ENCODE peak calls at places on chromosomes 7 and 10, in five cellular contexts. One of them, this sample, is unnamed.

GRCh38 chr7:158811461-158811860 is 17.8 kb downstream of the ESYT2 start:
- DNase-seq in mesendoderm: peak; percentile 26
- DNase-seq in neuronal stem cell: no peak
- DNase-seq in mesenchymal stem cell: peak; percentile 85
- DNase-seq in IMR-90: peak; percentile 63
- DNase-seq in this sample: no peak

GRCh38 chr10:18104223-18104872 is 35.9 kb upstream of the CACNB2 start:
- DNase-seq in mesendoderm: peak; percentile 45
- DNase-seq in neuronal stem cell: peak; percentile 41
- DNase-seq in mesenchymal stem cell: peak; percentile 41
- DNase-seq in IMR-90: peak; percentile 43
- DNase-seq in this sample: peak; percentile 36

GRCh38 chr7:132904209-132904608 is 177.7 kb downstream of the CHCHD3 start:
- DNase-seq in mesendoderm: no peak
- DNase-seq in neuronal stem cell: no peak
- DNase-seq in mesenchymal stem cell: no peak
- DNase-seq in IMR-90: no peak
- DNase-seq in this sample: no peak

GRCh38 chr10:97494863-97495506 is 3.2 kb downstream of the MMS19 start:
- DNase-seq in mesendoderm: peak; percentile 70
- DNase-seq in neuronal stem cell: no peak
- DNase-seq in mesenchymal stem cell: peak; percentile 59
- DNase-seq in IMR-90: peak; percentile 49
- DNase-seq in this sample: peak; percentile 71

GRCh38 chr7:134089446-134089845 is 37.7 kb upstream of the LRGUK start:
- DNase-seq in mesendoderm: peak; percentile 63
- DNase-seq in neuronal stem cell: peak; percentile 21
- DNase-seq in mesenchymal stem cell: no peak
- DNase-seq in IMR-90: no peak
- DNase-seq in this sample: no peak

GRCh38 chr7:2086229-2086628 is 146.5 kb downstream of the MAD1L1 start:
- DNase-seq in mesendoderm: no peak
- DNase-seq in neuronal stem cell: no peak
- DNase-seq in mesenchymal stem cell: no peak
- DNase-seq in IMR-90: no peak
- DNase-seq in this sample: no peak

GRCh38 chr10:86964061-86964846 is 4.0 kb upstream of the ADIRF start:
- DNase-seq in mesendoderm: no peak
- DNase-seq in neuronal stem cell: no peak
- DNase-seq in mesenchymal stem cell: no peak
- DNase-seq in IMR-90: no peak
- DNase-seq in this sample: no peak

GRCh38 chr7:155298288-155298833 is 683 bp downstream of the INSIG1 start:
- DNase-seq in mesendoderm: peak; percentile 36
- DNase-seq in neuronal stem cell: no peak
- DNase-seq in mesenchymal stem cell: no peak
- DNase-seq in IMR-90: no peak
- DNase-seq in this sample: no peak

GRCh38 chr7:153886121-153886505 is 166.1 kb upstream of the DPP6 start:
- DNase-seq in mesendoderm: no peak
- DNase-seq in neuronal stem cell: peak; percentile 20
- DNase-seq in mesenchymal stem cell: no peak
- DNase-seq in IMR-90: no peak
- DNase-seq in this sample: peak; percentile 87

GRCh38 chr7:112484671-112485097 is 3.9 kb downstream of the LSMEM1 start:
- DNase-seq in mesendoderm: peak; percentile 71
- DNase-seq in neuronal stem cell: no peak
- DNase-seq in mesenchymal stem cell: peak; percentile 98
- DNase-seq in IMR-90: peak; percentile 93
- DNase-seq in this sample: no peak

GRCh38 chr7:70619130-70619529 is 512.8 kb upstream of the GALNT17 start:
- DNase-seq in mesendoderm: peak; percentile 76
- DNase-seq in neuronal stem cell: no peak
- DNase-seq in mesenchymal stem cell: no peak
- DNase-seq in IMR-90: no peak
- DNase-seq in this sample: no peak

GRCh38 chr7:87413951-87414381 is 61.5 kb downstream of the ABCB4 start:
- DNase-seq in mesendoderm: no peak
- DNase-seq in neuronal stem cell: peak; percentile 60
- DNase-seq in mesenchymal stem cell: peak; percentile 39
- DNase-seq in IMR-90: peak; percentile 84
- DNase-seq in this sample: no peak

GRCh38 chr10:76114556-76114955 is 683.1 kb downstream of the LRMDA start:
- DNase-seq in mesendoderm: no peak
- DNase-seq in neuronal stem cell: no peak
- DNase-seq in mesenchymal stem cell: no peak
- DNase-seq in IMR-90: no peak
- DNase-seq in this sample: no peak

GRCh38 chr10:76115471-76116155 is 684.2 kb downstream of the LRMDA start:
- DNase-seq in mesendoderm: no peak
- DNase-seq in neuronal stem cell: no peak
- DNase-seq in mesenchymal stem cell: no peak
- DNase-seq in IMR-90: no peak
- DNase-seq in this sample: no peak

GRCh38 chr10:76113952-76114351 is 682.5 kb downstream of the LRMDA start:
- DNase-seq in mesendoderm: peak; percentile 57
- DNase-seq in neuronal stem cell: peak; percentile 32
- DNase-seq in mesenchymal stem cell: peak; percentile 15
- DNase-seq in IMR-90: no peak
- DNase-seq in this sample: no peak

GRCh38 chr10:76116523-76116922 is 685.1 kb downstream of the LRMDA start:
- DNase-seq in mesendoderm: no peak
- DNase-seq in neuronal stem cell: no peak
- DNase-seq in mesenchymal stem cell: no peak
- DNase-seq in IMR-90: no peak
- DNase-seq in this sample: no peak

GRCh38 chr10:76115131-76115470 is 683.7 kb downstream of the LRMDA start:
- DNase-seq in mesendoderm: no peak
- DNase-seq in neuronal stem cell: no peak
- DNase-seq in mesenchymal stem cell: no peak
- DNase-seq in IMR-90: no peak
- DNase-seq in this sample: no peak
- H2BK5ac ChIP-seq in mesendoderm: no peak overlapping the region
- H2BK5ac ChIP-seq in neuronal stem cell: no peak overlapping the region
- H2BK5ac ChIP-seq in mesenchymal stem cell: no peak overlapping the region
- H2BK5ac ChIP-seq in IMR-90: no peak overlapping the region
- H2BK5ac ChIP-seq in this sample: no peak overlapping the region

DNA sequence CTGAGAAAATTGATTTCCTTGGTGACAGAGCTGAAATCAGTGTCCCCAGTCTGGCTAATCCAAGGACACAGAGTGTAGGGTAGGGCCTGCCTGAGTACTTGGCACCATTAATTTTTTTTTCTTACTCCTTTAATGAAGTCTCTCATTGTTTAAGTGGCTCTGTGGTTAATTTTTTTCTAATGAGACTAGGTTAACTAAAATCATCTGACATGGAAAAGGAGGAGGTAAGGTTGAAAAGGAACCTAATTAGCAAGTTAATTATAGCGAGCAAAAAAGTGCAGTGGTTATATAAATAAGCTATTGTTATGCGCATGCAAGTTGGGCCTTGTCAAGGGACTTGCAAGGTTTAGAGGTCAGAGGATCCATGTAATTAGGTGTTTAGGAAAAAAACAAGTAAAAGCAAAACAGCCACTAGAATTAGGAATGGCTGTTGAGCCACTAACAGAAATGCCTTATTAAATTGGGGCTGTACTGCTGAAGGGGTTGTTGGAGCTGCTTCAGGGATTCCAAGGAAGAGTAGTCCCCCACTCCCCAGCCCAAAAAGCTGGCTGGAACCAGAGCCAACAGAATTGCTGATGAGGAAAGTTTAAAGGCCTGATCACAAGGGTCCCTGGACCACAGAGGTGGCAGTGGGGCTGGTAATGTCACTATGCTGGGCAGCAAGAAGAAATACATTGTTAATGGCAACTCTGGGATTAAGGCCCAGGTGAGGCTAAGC is 58.9 kb upstream of the STRIP2 start:
- DNase-seq in mesendoderm: no peak
- DNase-seq in neuronal stem cell: no peak
- DNase-seq in mesenchymal stem cell: no peak
- DNase-seq in IMR-90: no peak
- DNase-seq in this sample: peak; percentile 33
- H2BK5ac ChIP-seq in mesendoderm: no peak overlapping the region
- H2BK5ac ChIP-seq in neuronal stem cell: no peak overlapping the region
- H2BK5ac ChIP-seq in mesenchymal stem cell: no peak overlapping the region
- H2BK5ac ChIP-seq in IMR-90: no peak overlapping the region
- H2BK5ac ChIP-seq in this sample: no peak overlapping the region

GRCh38 chr7:142942746-142943145 is 3.5 kb downstream of the LLCFC1 start:
- DNase-seq in mesendoderm: no peak
- DNase-seq in neuronal stem cell: no peak
- DNase-seq in mesenchymal stem cell: no peak
- DNase-seq in IMR-90: no peak
- DNase-seq in this sample: no peak

GRCh38 chr7:142945001-142945400 is 5.7 kb downstream of the LLCFC1 start:
- DNase-seq in mesendoderm: no peak
- DNase-seq in neuronal stem cell: no peak
- DNase-seq in mesenchymal stem cell: no peak
- DNase-seq in IMR-90: no peak
- DNase-seq in this sample: no peak

GRCh38 chr7:142941541-142941940 is 2.3 kb downstream of the LLCFC1 start:
- DNase-seq in mesendoderm: no peak
- DNase-seq in neuronal stem cell: no peak
- DNase-seq in mesenchymal stem cell: no peak
- DNase-seq in IMR-90: no peak
- DNase-seq in this sample: no peak

GRCh38 chr7:142940968-142941535 is 1.8 kb downstream of the LLCFC1 start:
- DNase-seq in mesendoderm: no peak
- DNase-seq in neuronal stem cell: no peak
- DNase-seq in mesenchymal stem cell: no peak
- DNase-seq in IMR-90: no peak
- DNase-seq in this sample: no peak

DNA sequence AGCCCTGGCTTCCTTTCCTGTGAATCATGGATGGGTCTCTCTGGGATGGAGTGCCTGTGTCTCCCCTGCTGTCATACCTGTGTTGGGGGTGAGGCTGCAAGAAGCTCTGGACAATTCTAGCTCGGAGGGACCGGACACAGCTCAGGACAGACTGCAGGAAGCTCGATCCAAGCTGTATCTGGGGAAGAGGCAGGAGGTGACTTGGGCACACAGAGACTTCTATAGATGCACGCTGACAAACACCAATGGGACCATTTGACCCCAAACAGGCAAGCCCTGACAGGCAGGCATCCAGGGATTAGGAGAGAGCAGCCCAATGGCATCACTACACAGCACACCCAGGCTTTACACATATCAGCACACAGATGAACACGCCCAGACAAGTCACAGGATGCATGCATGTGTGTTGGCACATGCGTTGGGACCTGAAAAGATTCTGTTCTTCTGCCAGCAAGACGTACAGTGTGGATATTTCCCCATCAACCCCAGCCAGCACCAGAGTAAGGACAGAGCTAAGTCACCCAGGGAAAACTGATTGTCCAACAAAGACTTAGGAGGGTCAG is 4.5 kb downstream of the LLCFC1 start:
- DNase-seq in mesendoderm: no peak
- DNase-seq in neuronal stem cell: no peak
- DNase-seq in mesenchymal stem cell: no peak
- DNase-seq in IMR-90: no peak
- DNase-seq in this sample: no peak
- H2BK5ac ChIP-seq in mesendoderm: no peak overlapping the region
- H2BK5ac ChIP-seq in neuronal stem cell: no peak overlapping the region
- H2BK5ac ChIP-seq in mesenchymal stem cell: no peak overlapping the region
- H2BK5ac ChIP-seq in IMR-90: no peak overlapping the region
- H2BK5ac ChIP-seq in this sample: no peak overlapping the region

DNA sequence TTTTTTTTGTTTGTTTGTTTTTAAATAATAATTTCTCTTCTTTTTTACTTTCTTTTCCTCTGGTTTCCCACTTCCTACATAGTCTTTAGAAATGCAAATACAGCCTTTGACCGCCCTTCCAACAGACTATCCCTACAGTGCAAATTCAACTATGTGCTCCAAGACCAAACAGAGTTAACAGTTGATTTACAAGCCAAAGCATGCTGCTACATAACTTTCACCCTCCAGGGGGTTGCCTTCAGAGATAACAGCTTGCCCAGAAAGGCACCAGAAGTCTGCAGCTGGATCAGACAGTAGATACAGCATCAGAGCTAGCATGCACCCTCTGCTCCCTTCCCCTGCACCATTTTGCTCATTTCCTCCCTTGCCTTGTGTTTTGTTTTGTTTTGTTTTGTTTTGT is 539.0 kb downstream of the ZWINT start:
- DNase-seq in mesendoderm: peak; percentile 79
- DNase-seq in neuronal stem cell: no peak
- DNase-seq in mesenchymal stem cell: no peak
- DNase-seq in IMR-90: no peak
- DNase-seq in this sample: peak; percentile 60
- H2BK5ac ChIP-seq in mesendoderm: no peak overlapping the region
- H2BK5ac ChIP-seq in neuronal stem cell: no peak overlapping the region
- H2BK5ac ChIP-seq in mesenchymal stem cell: no peak overlapping the region
- H2BK5ac ChIP-seq in IMR-90: no peak overlapping the region
- H2BK5ac ChIP-seq in this sample: no peak overlapping the region

DNA sequence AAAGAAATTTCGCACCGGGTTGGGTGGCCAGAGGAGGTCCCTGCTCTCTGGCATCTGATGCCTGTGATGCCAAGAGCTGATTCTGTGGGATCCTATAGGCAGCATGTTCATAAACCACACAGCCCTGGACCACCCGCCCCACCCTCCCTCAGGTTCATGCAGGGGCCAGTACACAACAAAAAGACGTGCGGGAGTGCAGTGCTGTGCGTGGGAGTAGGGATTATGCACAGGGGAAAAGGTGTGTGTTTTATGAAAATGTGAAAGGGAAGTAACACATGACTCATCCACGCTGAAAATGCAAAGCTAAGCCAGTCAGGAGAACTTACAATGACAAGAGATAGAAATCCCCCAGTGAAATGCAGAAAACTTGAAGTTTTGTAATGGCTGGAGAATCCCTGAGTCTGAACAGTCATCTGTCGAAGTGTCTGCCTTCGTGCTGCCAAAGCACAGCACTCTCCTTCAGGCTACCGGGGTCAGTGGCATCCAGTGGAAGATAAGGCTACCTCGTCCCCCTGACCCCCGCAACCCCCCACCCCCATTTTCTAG is 1.1 kb downstream of the KIAA1217 start:
- DNase-seq in mesendoderm: peak; percentile 39
- DNase-seq in neuronal stem cell: no peak
- DNase-seq in mesenchymal stem cell: peak; percentile 52
- DNase-seq in IMR-90: peak; percentile 71
- DNase-seq in this sample: no peak
- H2BK5ac ChIP-seq in mesendoderm: no peak overlapping the region
- H2BK5ac ChIP-seq in neuronal stem cell: no peak overlapping the region
- H2BK5ac ChIP-seq in mesenchymal stem cell: no peak overlapping the region
- H2BK5ac ChIP-seq in IMR-90: no peak overlapping the region
- H2BK5ac ChIP-seq in this sample: no peak overlapping the region

GRCh38 chr7:151687523-151688235 is 168.0 kb upstream of the RHEB start:
- DNase-seq in mesendoderm: peak; percentile 99
- DNase-seq in neuronal stem cell: peak; percentile 39
- DNase-seq in mesenchymal stem cell: peak; percentile 95
- DNase-seq in IMR-90: peak; percentile 96
- DNase-seq in this sample: peak; percentile 88
- H2BK5ac ChIP-seq in mesendoderm: peak overlapping the region; percentile 92
- H2BK5ac ChIP-seq in neuronal stem cell: no peak overlapping the region
- H2BK5ac ChIP-seq in mesenchymal stem cell: peak overlapping the region; percentile 92
- H2BK5ac ChIP-seq in IMR-90: peak overlapping the region; percentile 98
- H2BK5ac ChIP-seq in this sample: no peak overlapping the region

DNA sequence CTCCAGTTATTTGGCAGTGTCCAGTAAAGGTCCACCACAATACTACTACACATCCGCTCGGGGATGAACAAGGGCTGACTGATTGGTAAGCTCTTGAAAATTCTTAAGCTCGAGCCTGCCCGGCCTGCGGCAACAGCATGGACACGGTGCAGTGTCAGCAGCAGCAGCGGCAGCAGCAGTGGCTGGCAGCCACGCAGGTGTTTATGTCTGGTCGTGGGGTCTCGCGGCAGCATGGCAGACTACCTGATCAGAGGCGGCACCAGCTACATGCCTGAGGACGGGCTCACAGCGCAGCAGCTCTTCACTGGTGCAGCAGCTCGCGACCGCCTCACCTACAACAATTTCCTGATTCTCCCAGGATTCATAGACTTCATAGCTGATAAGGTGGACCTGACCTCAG is 19.6 kb upstream of the TRIM24 start:
- DNase-seq in mesendoderm: no peak
- DNase-seq in neuronal stem cell: no peak
- DNase-seq in mesenchymal stem cell: no peak
- DNase-seq in IMR-90: no peak
- DNase-seq in this sample: no peak
- H2BK5ac ChIP-seq in mesendoderm: no peak overlapping the region
- H2BK5ac ChIP-seq in neuronal stem cell: no peak overlapping the region
- H2BK5ac ChIP-seq in mesenchymal stem cell: no peak overlapping the region
- H2BK5ac ChIP-seq in IMR-90: no peak overlapping the region
- H2BK5ac ChIP-seq in this sample: no peak overlapping the region